ENCODE peak calls at places on chromosomes 11 and 22, in eight cellular contexts. S is CD4-positive, CD25-positive, alpha-beta regulatory T cell; I is naive thymus-derived CD4-positive, alpha-beta T cell; P is CD8-positive, alpha-beta T cell; C is kidney; R is right atrium auricular region; J is body of pancreas; X is cardiac muscle cell. V is an unnamed sample.

GRCh38 chr11:131924446-131925240 is 554.2 kb downstream of the NTM start:
- DNase-seq in C (no peak), I (no peak), J (peak; percentile 68), S (no peak), R (no peak), X (no peak), P (no peak), V (no peak)

GRCh38 chr11:35964846-35965245 is 21.0 kb downstream of the LDLRAD3 start:
- DNase-seq in P (no peak), S (no peak), C (no peak), R (no peak), X (no peak), I (no peak), J (no peak), V (no peak)

GRCh38 chr11:76327756-76328388 is 53.1 kb downstream of the THAP12 start:
- DNase-seq in S (no peak), I (no peak), C (no peak), R (no peak), P (no peak), J (no peak), X (no peak), V (no peak)

GRCh38 chr11:35036642-35037041 is 102.3 kb upstream of the CD44 start:
- DNase-seq in P (no peak), J (no peak), I (no peak), C (no peak), X (no peak), S (no peak), R (no peak), V (no peak)

GRCh38 chr11:2700415-2701211 is 819 bp upstream of the KCNQ1OT1 start:
- DNase-seq in P (no peak), R (peak; percentile 72), I (no peak), C (peak; percentile 92), J (peak; percentile 72), X (peak; percentile 68), S (peak; percentile 31), V (no peak)

GRCh38 chr11:116821050-116821918 is 1.8 kb downstream of the APOA4 start:
- DNase-seq in I (no peak), C (no peak), P (no peak), J (no peak), X (no peak), S (no peak), R (no peak), V (no peak)

GRCh38 chr11:35012467-35013191 is 96.2 kb downstream of the PDHX start:
- DNase-seq in S (peak; percentile 75), P (no peak), C (no peak), X (no peak), J (no peak), I (peak; percentile 54), R (no peak), V (no peak)

GRCh38 chr11:26187639-26188038 is 144.3 kb upstream of the ANO3 start:
- DNase-seq in R (no peak), X (no peak), P (no peak), S (no peak), C (no peak), I (no peak), J (peak; percentile 7), V (no peak)

GRCh38 chr11:46238078-46238966 is 39.1 kb upstream of the CREB3L1 start:
- DNase-seq in R (peak; percentile 81), S (peak; percentile 65), I (peak; percentile 26), J (peak; percentile 64), X (peak; percentile 83), P (no peak), C (peak; percentile 91), V (no peak)

GRCh38 chr11:117414724-117415123 is 87.1 kb downstream of the CEP164 start:
- DNase-seq in R (no peak), I (no peak), X (no peak), J (no peak), P (no peak), C (peak; percentile 8), S (no peak), V (no peak)

GRCh38 chr22:36823177-36823839 is 6.5 kb upstream of the PVALB start:
- DNase-seq in S (no peak), J (no peak), X (no peak), I (no peak), R (no peak), C (no peak), P (no peak), V (no peak)

GRCh38 chr11:10326080-10326964 is 21.4 kb downstream of the ADM start:
- DNase-seq in R (no peak), S (no peak), C (peak; percentile 80), J (peak; percentile 80), P (no peak), I (no peak), X (no peak), V (no peak)

GRCh38 chr11:1877211-1878133 is 14.2 kb downstream of the PRR33 start:
- DNase-seq in R (no peak), X (no peak), I (no peak), S (no peak), J (peak; percentile 50), C (peak; percentile 76), P (no peak), V (peak; percentile 7)

GRCh38 chr22:36565686-36566085 is 36.7 kb upstream of the EIF3D start:
- DNase-seq in S (no peak), J (no peak), P (no peak), R (no peak), X (no peak), C (no peak), I (no peak), V (no peak)

GRCh38 chr22:29313126-29314071 is 2.1 kb downstream of the RASL10A start:
- DNase-seq in J (no peak), X (no peak), C (peak; percentile 78), R (no peak), S (peak; percentile 47), P (no peak), I (no peak), V (no peak)

GRCh38 chr11:69384548-69385465 is 90.9 kb downstream of the MYEOV start:
- DNase-seq in R (no peak), P (no peak), X (no peak), I (no peak), J (no peak), C (peak; percentile 63), S (no peak), V (no peak)

GRCh38 chr11:100855466-100856067 is 168.5 kb downstream of the ARHGAP42 start:
- DNase-seq in I (no peak), P (no peak), R (no peak), J (no peak), C (no peak), S (peak; percentile 18), X (peak; percentile 65), V (peak; percentile 56)

GRCh38 chr22:44276706-44277403 is 35.9 kb downstream of the SHISAL1 start:
- DNase-seq in J (no peak), C (peak; percentile 39), P (no peak), I (no peak), X (no peak), R (no peak), S (no peak), V (no peak)

GRCh38 chr11:128549256-128549944 is 38.0 kb downstream of the ETS1 start:
- DNase-seq in X (no peak), J (peak; percentile 68), S (no peak), I (no peak), R (peak; percentile 61), C (peak; percentile 93), P (no peak), V (no peak)

DNA sequence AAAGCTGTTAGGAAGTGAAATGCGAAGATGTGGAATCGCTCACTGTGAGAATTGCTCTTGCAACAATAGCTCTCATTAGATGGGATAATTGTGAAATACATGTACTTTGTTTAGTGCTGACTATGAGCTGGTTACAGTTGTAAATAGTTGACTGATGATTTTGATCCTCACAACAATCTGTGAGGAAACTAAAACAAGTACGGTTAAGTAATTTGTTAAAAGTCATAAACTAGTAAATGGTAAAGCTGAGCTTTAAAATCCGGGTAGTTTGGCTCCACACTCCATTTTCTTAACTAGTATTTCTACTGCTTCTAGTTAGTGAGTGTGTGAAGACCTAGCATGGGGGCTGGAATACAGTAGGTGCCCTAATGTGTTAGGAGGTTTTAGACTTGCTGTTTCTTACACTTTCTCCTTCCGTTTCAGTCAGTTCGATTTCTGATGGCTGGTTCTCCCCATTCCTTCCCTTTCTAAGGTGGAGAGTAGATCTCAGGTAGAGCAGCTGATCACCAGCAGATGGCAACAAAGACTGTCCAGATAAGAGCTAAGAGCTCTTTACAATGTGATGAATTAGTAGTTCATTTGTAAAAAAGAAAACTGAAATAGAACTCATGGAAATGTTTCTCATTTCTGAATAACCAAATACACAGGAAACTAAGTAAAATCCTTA is 16.3 kb upstream of the CYP2R1 start:
- DNase-seq in S (peak; percentile 74), P (no peak), C (no peak), X (peak; percentile 44), R (no peak), I (no peak), J (peak; percentile 61), V (peak; percentile 31)
- H3K4me3 ChIP-seq in S (no peak overlapping the region), P (no peak overlapping the region), C (no peak overlapping the region), X (no peak overlapping the region), R (no peak overlapping the region), I (no peak overlapping the region), J (no peak overlapping the region), V (no peak overlapping the region)

DNA sequence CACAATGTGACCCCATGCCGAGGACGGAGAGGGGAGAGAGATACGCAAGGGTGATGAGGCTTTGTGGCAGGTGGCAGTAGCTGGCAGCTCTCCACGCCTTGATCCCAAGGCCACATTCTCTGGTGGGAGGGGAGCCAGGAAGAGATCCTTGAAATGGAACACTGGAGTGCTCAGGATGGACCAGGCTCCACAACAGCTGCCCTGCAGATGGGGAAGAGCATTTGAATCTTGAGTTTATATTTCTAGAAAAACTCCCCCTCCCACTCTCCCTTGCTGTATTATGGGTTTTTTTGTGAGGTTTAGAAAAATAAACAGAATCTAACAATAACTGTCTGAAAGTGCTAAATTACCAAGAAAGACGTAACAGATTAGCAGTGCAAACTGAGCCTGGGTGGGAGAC is 61.6 kb upstream of the CDON start:
- DNase-seq in I (no peak), J (no peak), P (no peak), S (no peak), R (no peak), X (no peak), C (peak; percentile 10), V (no peak)
- H3K4me1 ChIP-seq in I (no peaks in the 10 kb centered on the region), J (peaks cover 5% of the 10 kb centered on the region), P (no peaks in the 10 kb centered on the region), S (no peaks in the 10 kb centered on the region), R (peaks cover 12% of the 10 kb centered on the region), X (no peaks in the 10 kb centered on the region), C (no peaks in the 10 kb centered on the region), V (no peaks in the 10 kb centered on the region)

GRCh38 chr11:112539741-112540140 is 279.1 kb upstream of the PLET1 start:
- DNase-seq in I (no peak), P (no peak), J (no peak), X (no peak), R (no peak), C (no peak), S (no peak), V (no peak)
- H3K4me3 ChIP-seq in I (no peak overlapping the region), P (no peak overlapping the region), J (no peak overlapping the region), X (no peak overlapping the region), R (no peak overlapping the region), C (no peak overlapping the region), S (no peak overlapping the region), V (no peak overlapping the region)

DNA sequence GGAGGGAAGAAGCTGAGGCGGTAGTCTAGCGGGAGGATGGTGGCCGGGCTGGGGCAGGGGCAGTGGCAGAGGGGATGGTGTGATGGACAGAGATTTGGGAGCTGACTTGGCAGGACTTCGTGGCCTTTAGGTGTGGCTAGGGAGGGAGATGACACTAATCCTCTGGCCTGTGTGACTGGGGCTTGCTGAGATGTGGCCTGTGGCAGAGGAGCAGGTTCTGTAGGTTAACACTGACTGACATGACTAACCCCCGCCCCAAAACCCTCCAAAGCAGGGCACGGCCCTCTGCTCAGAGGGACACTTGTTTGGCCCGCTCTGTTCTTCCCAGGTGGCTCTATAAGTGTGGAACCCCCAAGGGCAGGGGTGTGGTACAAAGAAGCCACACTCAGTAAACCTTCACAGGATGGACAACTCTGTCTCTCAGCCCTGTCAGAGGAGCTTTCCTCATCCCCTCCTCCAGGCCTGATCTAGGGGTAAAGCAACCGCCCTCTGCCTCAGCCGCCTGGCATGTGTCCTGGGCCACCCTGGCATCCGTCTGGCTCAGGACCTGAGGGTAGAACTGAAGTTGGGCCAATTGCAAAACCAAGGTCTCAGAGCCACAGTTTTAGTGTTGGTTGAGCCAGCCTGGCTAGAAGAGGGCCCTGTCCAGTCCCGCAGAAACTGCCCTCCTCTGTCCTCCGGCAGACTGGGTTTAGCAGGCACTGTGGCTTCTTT is 15.6 kb downstream of the TOM1 start:
- DNase-seq in I (no peak), C (no peak), P (no peak), S (no peak), R (no peak), J (no peak), X (no peak), V (no peak)
- H3K4me1 ChIP-seq in I (no peaks in the 10 kb centered on the region), C (peaks cover 44% of the 10 kb centered on the region), P (peaks cover 11% of the 10 kb centered on the region), S (peaks cover 58% of the 10 kb centered on the region), R (peaks cover 67% of the 10 kb centered on the region), J (peaks cover 45% of the 10 kb centered on the region), X (peaks cover 32% of the 10 kb centered on the region), V (no peaks in the 10 kb centered on the region)